ENCODE peak calls at places on chromosomes 5 and 9, in six cellular contexts. R is CD4-positive, alpha-beta memory T cell; I is suprapubic skin; N is psoas muscle; S is CD8-positive, alpha-beta memory T cell; K is neuronal stem cell. B is an unnamed sample.

GRCh38 chr5:40743771-40744170 is 12.0 kb downstream of the TTC33 start:
- DNase-seq in R (no peak), I (no peak), N (no peak), S (no peak), K (no peak), B (no peak)

GRCh38 chr5:126369995-126370731 is 53.0 kb upstream of the GRAMD2B start:
- DNase-seq in R (no peak), I (no peak), N (no peak), S (no peak), K (no peak), B (no peak)

GRCh38 chr5:145463634-145464033 is 371.5 kb downstream of the PRELID2 start:
- DNase-seq in R (no peak), I (no peak), N (no peak), S (no peak), K (no peak), B (no peak)

GRCh38 chr9:15482146-15482545 is 28.6 kb downstream of the PSIP1 start:
- DNase-seq in R (no peak), I (no peak), N (no peak), S (no peak), K (no peak), B (no peak)

GRCh38 chr5:150401076-150401375 is 11.7 kb downstream of the CD74 start:
- DNase-seq in R (no peak), I (no peak), N (no peak), S (no peak), K (no peak), B (no peak)

GRCh38 chr5:43338856-43339255 is 25.6 kb upstream of the HMGCS1 start:
- DNase-seq in R (no peak), I (no peak), N (no peak), S (no peak), K (no peak), B (no peak)

GRCh38 chr9:89010056-89010455 is 18.8 kb downstream of the S1PR3 start:
- DNase-seq in R (no peak), I (no peak), N (no peak), S (no peak), K (no peak), B (no peak)

GRCh38 chr5:132013711-132014110 is 2.3 kb upstream of the ACSL6 start:
- DNase-seq in R (no peak), I (no peak), N (no peak), S (no peak), K (no peak), B (no peak)

GRCh38 chr5:61290815-61291214 is 41.2 kb upstream of the ZSWIM6 start:
- DNase-seq in R (no peak), I (no peak), N (no peak), S (no peak), K (no peak), B (no peak)

GRCh38 chr5:151150484-151151262 is 6.9 kb downstream of the ANXA6 start:
- DNase-seq in R (peak; percentile 83), I (no peak), N (peak; percentile 73), S (peak; percentile 58), K (no peak), B (peak; percentile 58)

GRCh38 chr9:123265833-123266232 is 2.6 kb downstream of the STRBP start:
- DNase-seq in R (no peak), I (no peak), N (no peak), S (no peak), K (no peak), B (no peak)

GRCh38 chr9:93886911-93887310 is 68.2 kb downstream of the BARX1 start:
- DNase-seq in R (no peak), I (no peak), N (no peak), S (no peak), K (no peak), B (no peak)

GRCh38 chr5:57174850-57175525 is 1.1 kb downstream of the GPBP1 start:
- DNase-seq in R (peak; percentile 26), I (no peak), N (no peak), S (no peak), K (no peak), B (no peak)

GRCh38 chr5:57172466-57172961 is 1.3 kb upstream of the GPBP1 start:
- DNase-seq in R (peak; percentile 58), I (no peak), N (no peak), S (peak; percentile 16), K (no peak), B (peak; percentile 16)

GRCh38 chr5:57174128-57174849 is 430 bp downstream of the GPBP1 start:
- DNase-seq in R (peak; percentile 51), I (no peak), N (no peak), S (no peak), K (no peak), B (peak; percentile 30)

GRCh38 chr5:57173026-57173317 is 887 bp upstream of the GPBP1 start:
- DNase-seq in R (no peak), I (peak; percentile 83), N (no peak), S (no peak), K (no peak), B (no peak)

GRCh38 chr5:57173318-57174127 is at the start of gene GPBP1:
- DNase-seq in R (peak; percentile 98), I (peak; percentile 100), N (peak; percentile 99), S (peak; percentile 99), K (peak; percentile 99), B (peak; percentile 99)
- H3K27ac ChIP-seq in R (peak within 1 kb of the TSS; percentile 99), I (peak within 1 kb of the TSS; percentile 100), N (peak within 1 kb of the TSS; percentile 99), S (peak within 1 kb of the TSS; percentile 97), K (peak within 1 kb of the TSS; percentile 100), B (peak within 1 kb of the TSS; percentile 100)

GRCh38 chr9:113205449-113206247 is 15.4 kb downstream of the FKBP15 start:
- DNase-seq in R (no peak), I (no peak), N (no peak), S (no peak), K (no peak), B (no peak)

GRCh38 chr9:113216406-113216805 is 4.7 kb downstream of the FKBP15 start:
- DNase-seq in R (no peak), I (no peak), N (no peak), S (no peak), K (no peak), B (no peak)

GRCh38 chr9:113215142-113215541 is 5.9 kb downstream of the FKBP15 start:
- DNase-seq in R (no peak), I (no peak), N (no peak), S (no peak), K (no peak), B (no peak)

DNA sequence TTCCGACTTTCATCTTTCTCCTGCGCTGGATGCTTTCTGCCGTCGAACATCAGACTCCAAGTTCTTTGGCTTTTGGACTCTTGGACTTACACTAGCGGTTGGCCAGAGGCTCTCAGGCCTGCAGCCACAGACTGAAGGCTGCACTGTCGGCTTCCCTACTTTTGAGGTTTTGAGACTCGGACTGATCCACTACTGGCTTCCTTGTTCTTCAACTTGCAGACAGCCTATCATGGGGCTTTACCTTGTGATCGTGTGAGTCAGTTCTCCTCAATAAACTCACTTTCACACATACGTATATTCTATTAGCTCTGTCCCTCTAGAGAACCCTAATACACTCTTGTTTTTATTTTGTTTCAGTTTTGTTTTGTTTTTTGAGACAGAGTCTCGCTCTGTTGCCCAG is 10.3 kb downstream of the FKBP15 start:
- DNase-seq in R (no peak), I (no peak), N (no peak), S (no peak), K (no peak), B (no peak)
- H3K4me1 ChIP-seq in R (no peaks in the 10 kb centered on the region), I (peaks cover 8% of the 10 kb centered on the region), N (no peaks in the 10 kb centered on the region), S (no peaks in the 10 kb centered on the region), K (no peaks in the 10 kb centered on the region), B (no peaks in the 10 kb centered on the region)

DNA sequence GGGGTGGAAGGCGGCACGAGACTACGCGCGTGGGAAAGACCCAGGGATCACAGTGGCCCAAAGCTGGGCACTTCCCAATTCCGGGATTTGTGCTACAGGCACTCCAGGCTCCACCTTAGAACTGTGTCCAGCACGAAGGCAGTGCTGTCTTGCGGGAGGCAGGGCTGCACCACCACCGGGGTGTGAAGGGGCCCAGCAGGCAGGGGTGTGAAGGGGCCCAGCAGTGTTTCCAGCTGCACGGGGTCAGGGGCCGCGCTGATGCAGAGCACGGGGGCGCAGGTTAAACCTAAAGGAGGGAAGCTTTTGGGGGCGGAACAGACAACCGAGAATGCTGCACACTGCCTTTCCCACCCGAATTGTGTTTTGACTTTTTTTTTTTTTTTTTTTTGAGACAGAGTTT is 1.1 kb upstream of the PDCD6 start:
- DNase-seq in R (no peak), I (no peak), N (no peak), S (no peak), K (no peak), B (no peak)
- H3K4me3 ChIP-seq in R (no peak overlapping the region), I (peak overlapping the region; percentile 63), N (peak overlapping the region; percentile 99), S (no peak overlapping the region), K (peak overlapping the region; percentile 62), B (no peak overlapping the region)

GRCh38 chr9:128909859-128910258 is 10.9 kb upstream of the PHYHD1 start:
- DNase-seq in R (no peak), I (no peak), N (no peak), S (no peak), K (no peak), B (no peak)
- H3K27ac ChIP-seq in R (no peak overlapping the region), I (peak overlapping the region; percentile 5), N (peak overlapping the region; percentile 23), S (no peak overlapping the region), K (no peak overlapping the region), B (no peak overlapping the region)

GRCh38 chr9:112755059-112755458 is 4.5 kb downstream of the SNX30 start:
- DNase-seq in R (no peak), I (no peak), N (no peak), S (no peak), K (no peak), B (no peak)

GRCh38 chr9:112755675-112756074 is 5.1 kb downstream of the SNX30 start:
- DNase-seq in R (no peak), I (no peak), N (no peak), S (no peak), K (no peak), B (no peak)

GRCh38 chr9:112754578-112754977 is 4.0 kb downstream of the SNX30 start:
- DNase-seq in R (peak; percentile 71), I (no peak), N (no peak), S (peak; percentile 33), K (no peak), B (peak; percentile 31)

GRCh38 chr9:112752334-112753110 is 2.0 kb downstream of the SNX30 start:
- DNase-seq in R (no peak), I (no peak), N (no peak), S (no peak), K (no peak), B (no peak)

DNA sequence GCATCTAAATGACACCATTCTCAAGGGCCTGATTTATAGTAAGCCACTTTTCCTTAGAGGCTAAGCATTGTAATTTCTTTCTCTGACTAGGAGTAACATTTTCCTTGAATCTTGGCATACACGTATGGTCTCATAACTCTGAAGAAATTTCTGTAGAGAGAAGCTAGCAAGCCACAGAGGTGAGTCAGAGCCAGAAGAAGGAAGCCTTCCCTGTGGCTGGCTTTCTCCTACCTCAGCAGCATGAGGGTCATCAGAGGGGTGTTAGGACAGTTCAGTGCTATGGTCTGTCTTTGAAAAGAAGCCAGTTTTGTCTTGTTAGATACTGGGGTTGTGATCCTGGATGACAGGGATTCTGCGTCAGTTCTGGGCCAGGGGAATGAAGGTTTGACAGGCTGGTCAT is 3.2 kb downstream of the SNX30 start:
- DNase-seq in R (no peak), I (no peak), N (no peak), S (no peak), K (no peak), B (no peak)
- H3K4me1 ChIP-seq in R (peaks cover 74% of the 10 kb centered on the region), I (peaks cover 63% of the 10 kb centered on the region), N (peaks cover 58% of the 10 kb centered on the region), S (peaks cover 57% of the 10 kb centered on the region), K (no peaks in the 10 kb centered on the region), B (peaks cover 37% of the 10 kb centered on the region)

B was measured in effector memory CD4-positive, alpha-beta T cell.